ENCODE peak calls at places on chromosomes 2 and 18, in six cellular contexts. G is GM23248; X is esophagus muscularis mucosa; W is CD8-positive, alpha-beta memory T cell; H is tibial nerve; J is pancreas. K is an unnamed sample.

GRCh38 chr18:32439241-32439640 is 31.4 kb downstream of the GAREM1 start:
- DNase-seq in W (no peak), H (no peak), X (no peak), G (no peak), J (no peak), K (no peak)

GRCh38 chr2:155424518-155424917 is 726.0 kb downstream of the KCNJ3 start:
- DNase-seq in X (no peak), H (no peak), J (no peak), W (no peak), G (no peak), K (no peak)

GRCh38 chr2:88871336-88871735 is 179.9 kb downstream of the RPIA start:
- DNase-seq in J (no peak), H (no peak), W (no peak), X (no peak), G (no peak), K (no peak)

GRCh38 chr2:53475320-53475719 is 292.3 kb upstream of the CHAC2 start:
- DNase-seq in H (no peak), J (no peak), G (peak; percentile 68), X (no peak), W (no peak), K (no peak)

GRCh38 chr2:160836755-160837154 is 323.5 kb upstream of the TANK start:
- DNase-seq in W (no peak), J (no peak), G (peak; percentile 90), X (no peak), H (no peak), K (no peak)

GRCh38 chr18:27713037-27713726 is 463.7 kb downstream of the CDH2 start:
- DNase-seq in X (no peak), J (no peak), W (no peak), H (no peak), G (peak; percentile 3), K (no peak)

GRCh38 chr18:12334280-12335262 is 26.5 kb downstream of the TUBB6 start:
- DNase-seq in J (no peak), H (no peak), X (no peak), W (no peak), G (no peak), K (no peak)

GRCh38 chr2:169709335-169709734 is 15.1 kb downstream of the PHOSPHO2 start:
- DNase-seq in G (no peak), X (no peak), H (no peak), J (no peak), W (no peak), K (no peak)

GRCh38 chr18:48488388-48488850 is 50.4 kb upstream of the CTIF start:
- DNase-seq in G (peak; percentile 87), H (no peak), W (no peak), X (no peak), J (peak; percentile 82), K (no peak)

GRCh38 chr2:60337142-60337497 is 216.3 kb downstream of the BCL11A start:
- DNase-seq in J (peak; percentile 28), W (no peak), G (no peak), H (no peak), X (peak; percentile 74), K (no peak)

GRCh38 chr2:11998626-11999378 is 252.4 kb downstream of the LPIN1 start:
- DNase-seq in H (no peak), G (peak; percentile 23), J (no peak), W (no peak), X (no peak), K (no peak)

DNA sequence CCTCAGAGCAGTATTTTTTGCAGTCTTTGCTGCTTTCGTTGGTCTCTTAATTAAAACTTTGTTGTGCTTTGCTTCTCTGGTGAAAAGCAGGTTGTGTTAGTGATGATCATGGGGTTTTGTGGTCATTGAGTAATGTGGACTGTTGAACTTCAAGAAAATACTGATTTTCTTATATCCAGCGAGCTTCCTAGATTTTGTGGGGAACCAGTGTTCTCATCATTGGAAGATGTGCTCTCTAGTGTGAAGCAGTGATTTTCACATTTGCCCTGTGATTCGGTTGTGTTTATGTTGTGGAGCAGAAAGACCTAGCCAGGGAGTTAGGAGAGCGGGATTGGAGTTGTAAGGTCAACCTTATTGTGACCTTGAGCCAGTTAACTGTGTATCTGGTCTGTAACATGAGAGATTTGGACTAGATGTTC is 12.4 kb downstream of the ASAP2 start:
- DNase-seq in X (peak; percentile 26), G (no peak), H (no peak), W (no peak), J (peak; percentile 5), K (no peak)
- H3K27ac ChIP-seq in X (no peak overlapping the region), G (peak overlapping the region; percentile 79), H (no peak overlapping the region), W (no peak overlapping the region), J (no peak overlapping the region), K (no peak overlapping the region)

GRCh38 chr18:7394041-7394440 is 163.2 kb downstream of the LRRC30 start:
- DNase-seq in G (no peak), H (no peak), X (no peak), W (no peak), J (no peak), K (no peak)
- H3K27ac ChIP-seq in G (no peak overlapping the region), H (no peak overlapping the region), X (no peak overlapping the region), W (no peak overlapping the region), J (no peak overlapping the region), K (no peak overlapping the region)

GRCh38 chr2:241037498-241037897 is 39.1 kb downstream of the SNED1 start:
- DNase-seq in X (no peak), W (no peak), H (no peak), J (no peak), G (no peak), K (no peak)
- H3K27ac ChIP-seq in X (no peak overlapping the region), W (peak overlapping the region; percentile 43), H (peak overlapping the region; percentile 65), J (no peak overlapping the region), G (no peak overlapping the region), K (no peak overlapping the region)

GRCh38 chr2:196165016-196165415 is 6.4 kb downstream of the STK17B start:
- DNase-seq in X (no peak), J (no peak), W (no peak), G (no peak), H (no peak), K (no peak)
- H3K27ac ChIP-seq in X (no peak overlapping the region), J (no peak overlapping the region), W (peak overlapping the region; percentile 40), G (no peak overlapping the region), H (no peak overlapping the region), K (no peak overlapping the region)

DNA sequence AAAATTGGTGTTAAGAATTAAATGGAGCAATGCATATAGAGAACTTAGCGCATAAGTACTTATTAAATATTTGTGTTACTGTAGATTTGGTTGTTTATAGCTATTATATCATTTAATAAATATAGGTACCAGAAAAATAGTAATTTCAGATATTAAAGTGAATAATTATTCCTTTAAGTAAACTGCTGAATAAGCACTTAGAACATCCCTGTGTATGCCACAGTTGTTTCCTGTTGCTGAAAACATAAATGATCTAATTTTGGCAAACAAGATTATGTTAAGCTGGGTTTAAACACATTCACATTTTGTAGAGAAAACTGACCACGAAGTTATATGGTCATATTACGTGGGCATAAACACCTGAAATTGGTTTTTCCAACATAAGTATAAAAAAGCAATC is 388.0 kb upstream of the ZNF804A start:
- DNase-seq in J (no peak), G (no peak), H (no peak), W (no peak), X (no peak), K (no peak)
- H3K27ac ChIP-seq in J (no peak overlapping the region), G (no peak overlapping the region), H (no peak overlapping the region), W (no peak overlapping the region), X (no peak overlapping the region), K (no peak overlapping the region)

DNA sequence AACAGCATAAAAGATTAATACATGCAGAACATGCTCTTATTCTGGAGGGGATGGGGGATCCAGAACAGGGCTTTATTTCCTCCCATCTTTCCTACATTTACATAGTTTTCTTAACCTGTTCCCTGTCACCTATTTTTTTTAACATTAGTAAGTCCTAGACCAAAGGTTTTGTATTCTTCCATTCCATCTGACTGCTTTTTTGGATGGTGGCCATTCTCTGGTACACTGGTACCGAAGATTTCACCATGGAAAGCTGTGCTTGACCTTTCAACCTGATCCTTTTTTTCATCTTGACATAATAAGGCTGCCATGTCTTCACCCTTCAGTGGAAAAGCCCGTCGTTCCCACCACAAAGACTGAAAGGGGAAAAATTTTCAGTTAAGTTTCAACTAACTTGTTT is 20.4 kb downstream of the RPE start:
- DNase-seq in G (no peak), X (no peak), W (no peak), H (no peak), J (no peak), K (no peak)
- H3K27ac ChIP-seq in G (no peak overlapping the region), X (no peak overlapping the region), W (no peak overlapping the region), H (no peak overlapping the region), J (no peak overlapping the region), K (no peak overlapping the region)

GRCh38 chr2:20674974-20675679 is 8.2 kb downstream of the GDF7 start:
- DNase-seq in X (no peak), H (no peak), W (no peak), G (peak; percentile 90), J (no peak), K (no peak)

GRCh38 chr2:20673686-20674308 is 6.9 kb downstream of the GDF7 start:
- DNase-seq in H (no peak), X (no peak), J (no peak), W (no peak), G (no peak), K (no peak)

GRCh38 chr2:20672191-20672951 is 5.4 kb downstream of the GDF7 start:
- DNase-seq in W (no peak), G (no peak), J (no peak), X (no peak), H (no peak), K (no peak)

GRCh38 chr2:20675701-20676352 is 8.9 kb downstream of the GDF7 start:
- DNase-seq in J (no peak), G (peak; percentile 47), X (no peak), H (no peak), W (no peak), K (no peak)

DNA sequence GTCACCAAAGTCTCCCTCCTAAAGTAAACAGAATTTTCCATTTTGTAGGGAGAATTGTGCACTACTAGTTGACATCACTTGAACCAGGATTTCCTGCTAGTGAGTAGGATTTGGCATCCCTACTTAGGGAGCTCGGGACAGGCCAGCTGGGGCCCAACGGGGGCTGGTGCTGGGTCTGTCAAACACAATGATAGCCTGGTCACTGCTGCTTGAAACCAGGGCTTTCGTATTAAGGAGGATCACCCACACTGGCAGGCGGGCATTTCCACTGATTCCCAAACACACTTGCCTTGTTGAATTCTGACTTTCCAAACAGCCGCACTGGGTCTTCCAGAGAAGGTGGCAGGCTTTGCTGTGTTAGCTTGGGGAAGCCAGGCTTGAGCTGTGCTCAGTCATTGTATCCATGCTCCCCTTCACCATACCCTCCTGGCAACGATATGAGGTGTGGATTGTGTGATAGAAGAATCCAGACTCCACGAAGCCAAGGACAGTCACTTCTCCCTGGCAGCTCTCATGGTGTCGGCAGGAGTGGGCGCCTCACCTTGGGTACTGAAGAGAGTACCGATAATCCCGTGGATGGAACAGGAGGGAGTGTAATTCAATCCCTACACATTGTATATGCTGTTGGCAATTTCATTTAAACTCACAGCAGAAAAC is 7.5 kb downstream of the GDF7 start:
- DNase-seq in G (no peak), J (no peak), X (no peak), H (no peak), W (no peak), K (no peak)
- H3K27ac ChIP-seq in G (no peak overlapping the region), J (no peak overlapping the region), X (peak overlapping the region; percentile 40), H (no peak overlapping the region), W (no peak overlapping the region), K (no peak overlapping the region)

GRCh38 chr2:96534701-96535181 is 1.8 kb upstream of the ARID5A start:
- DNase-seq in H (no peak), G (no peak), X (no peak), J (no peak), W (no peak), K (no peak)
- H3K27ac ChIP-seq in H (peak overlapping the region; percentile 82), G (no peak overlapping the region), X (peak overlapping the region; percentile 93), J (no peak overlapping the region), W (no peak overlapping the region), K (no peak overlapping the region)